ENCODE peak calls at places on chromosomes 6 and 20, in nine cellular contexts. One of them, this sample, is unnamed.

GRCh38 chr20:49985157-49985556 is 2.4 kb downstream of the SNAI1 start:
- DNase-seq in GM23338: no peak
- DNase-seq in neuronal stem cell: no peak
- DNase-seq in heart left ventricle: no peak
- DNase-seq in cardiac fibroblast: peak
- DNase-seq in pancreas: no peak
- DNase-seq in fibroblast of mammary gland: no peak
- DNase-seq in left ventricle myocardium inferior: no peak
- DNase-seq in CD4-positive, alpha-beta memory T cell: no peak
- DNase-seq in this sample: no peak

GRCh38 chr20:53917145-53918009 is 153.0 kb downstream of the BCAS1 start:
- DNase-seq in neuronal stem cell: no peak
- DNase-seq in GM23338: no peak
- DNase-seq in fibroblast of mammary gland: peak
- DNase-seq in left ventricle myocardium inferior: peak
- DNase-seq in CD4-positive, alpha-beta memory T cell: no peak
- DNase-seq in pancreas: no peak
- DNase-seq in heart left ventricle: no peak
- DNase-seq in cardiac fibroblast: peak
- DNase-seq in this sample: no peak

GRCh38 chr20:61359254-61359653 is 107.2 kb downstream of the CDH4 start:
- DNase-seq in pancreas: no peak
- DNase-seq in cardiac fibroblast: no peak
- DNase-seq in GM23338: no peak
- DNase-seq in fibroblast of mammary gland: no peak
- DNase-seq in neuronal stem cell: no peak
- DNase-seq in heart left ventricle: no peak
- DNase-seq in CD4-positive, alpha-beta memory T cell: no peak
- DNase-seq in left ventricle myocardium inferior: no peak
- DNase-seq in this sample: no peak

GRCh38 chr6:5091210-5091609 is 6.1 kb downstream of the PPP1R3G start:
- DNase-seq in left ventricle myocardium inferior: no peak
- DNase-seq in heart left ventricle: no peak
- DNase-seq in CD4-positive, alpha-beta memory T cell: no peak
- DNase-seq in cardiac fibroblast: no peak
- DNase-seq in neuronal stem cell: no peak
- DNase-seq in pancreas: no peak
- DNase-seq in GM23338: no peak
- DNase-seq in fibroblast of mammary gland: no peak
- DNase-seq in this sample: no peak

GRCh38 chr6:157921685-157922367 is 59.8 kb upstream of the SYNJ2 start:
- DNase-seq in cardiac fibroblast: no peak
- DNase-seq in heart left ventricle: no peak
- DNase-seq in GM23338: no peak
- DNase-seq in CD4-positive, alpha-beta memory T cell: no peak
- DNase-seq in pancreas: no peak
- DNase-seq in left ventricle myocardium inferior: no peak
- DNase-seq in neuronal stem cell: no peak
- DNase-seq in fibroblast of mammary gland: peak
- DNase-seq in this sample: no peak

GRCh38 chr6:70353343-70353913 is 50.5 kb upstream of the COL9A1 start:
- DNase-seq in left ventricle myocardium inferior: no peak
- DNase-seq in pancreas: no peak
- DNase-seq in GM23338: no peak
- DNase-seq in cardiac fibroblast: no peak
- DNase-seq in CD4-positive, alpha-beta memory T cell: no peak
- DNase-seq in fibroblast of mammary gland: no peak
- DNase-seq in neuronal stem cell: no peak
- DNase-seq in heart left ventricle: no peak
- DNase-seq in this sample: no peak

GRCh38 chr6:104789770-104790190 is 69.9 kb downstream of the HACE1 start:
- DNase-seq in fibroblast of mammary gland: peak
- DNase-seq in pancreas: no peak
- DNase-seq in left ventricle myocardium inferior: no peak
- DNase-seq in cardiac fibroblast: peak
- DNase-seq in neuronal stem cell: no peak
- DNase-seq in GM23338: peak
- DNase-seq in CD4-positive, alpha-beta memory T cell: peak
- DNase-seq in heart left ventricle: no peak
- DNase-seq in this sample: peak

GRCh38 chr20:56698749-56699148 is 69.6 kb downstream of the TFAP2C start:
- DNase-seq in neuronal stem cell: no peak
- DNase-seq in heart left ventricle: no peak
- DNase-seq in left ventricle myocardium inferior: no peak
- DNase-seq in GM23338: peak
- DNase-seq in cardiac fibroblast: no peak
- DNase-seq in pancreas: no peak
- DNase-seq in fibroblast of mammary gland: no peak
- DNase-seq in CD4-positive, alpha-beta memory T cell: no peak
- DNase-seq in this sample: no peak

GRCh38 chr6:14068133-14068532 is 49.4 kb upstream of the CD83 start:
- DNase-seq in pancreas: no peak
- DNase-seq in fibroblast of mammary gland: peak
- DNase-seq in heart left ventricle: no peak
- DNase-seq in neuronal stem cell: no peak
- DNase-seq in cardiac fibroblast: peak
- DNase-seq in CD4-positive, alpha-beta memory T cell: no peak
- DNase-seq in GM23338: no peak
- DNase-seq in left ventricle myocardium inferior: no peak
- DNase-seq in this sample: peak

GRCh38 chr20:2470432-2471193 is at the start of gene SNRPB:
- DNase-seq in cardiac fibroblast: peak
- DNase-seq in neuronal stem cell: peak
- DNase-seq in pancreas: peak
- DNase-seq in left ventricle myocardium inferior: peak
- DNase-seq in heart left ventricle: peak
- DNase-seq in GM23338: peak
- DNase-seq in CD4-positive, alpha-beta memory T cell: peak
- DNase-seq in fibroblast of mammary gland: peak
- DNase-seq in this sample: peak

GRCh38 chr20:2470051-2470431 is 548 bp downstream of the SNRPB start:
- DNase-seq in heart left ventricle: no peak
- DNase-seq in GM23338: peak
- DNase-seq in neuronal stem cell: peak
- DNase-seq in left ventricle myocardium inferior: no peak
- DNase-seq in fibroblast of mammary gland: peak
- DNase-seq in cardiac fibroblast: peak
- DNase-seq in CD4-positive, alpha-beta memory T cell: peak
- DNase-seq in pancreas: peak
- DNase-seq in this sample: no peak

GRCh38 chr20:2467412-2467811 is 3.2 kb downstream of the SNRPB start:
- DNase-seq in neuronal stem cell: no peak
- DNase-seq in heart left ventricle: no peak
- DNase-seq in pancreas: no peak
- DNase-seq in fibroblast of mammary gland: no peak
- DNase-seq in CD4-positive, alpha-beta memory T cell: no peak
- DNase-seq in GM23338: no peak
- DNase-seq in cardiac fibroblast: no peak
- DNase-seq in left ventricle myocardium inferior: no peak
- DNase-seq in this sample: no peak

GRCh38 chr20:2465100-2465499 is 5.5 kb downstream of the SNRPB start:
- DNase-seq in neuronal stem cell: no peak
- DNase-seq in GM23338: no peak
- DNase-seq in pancreas: no peak
- DNase-seq in fibroblast of mammary gland: no peak
- DNase-seq in heart left ventricle: no peak
- DNase-seq in CD4-positive, alpha-beta memory T cell: no peak
- DNase-seq in left ventricle myocardium inferior: no peak
- DNase-seq in cardiac fibroblast: no peak
- DNase-seq in this sample: no peak

GRCh38 chr20:2468581-2469407 is 1.8 kb downstream of the SNRPB start:
- DNase-seq in heart left ventricle: no peak
- DNase-seq in left ventricle myocardium inferior: no peak
- DNase-seq in cardiac fibroblast: peak
- DNase-seq in CD4-positive, alpha-beta memory T cell: no peak
- DNase-seq in fibroblast of mammary gland: peak
- DNase-seq in GM23338: no peak
- DNase-seq in pancreas: no peak
- DNase-seq in neuronal stem cell: no peak
- DNase-seq in this sample: no peak
- H3K4me3 ChIP-seq in heart left ventricle: no peak
- H3K4me3 ChIP-seq in left ventricle myocardium inferior: peak
- H3K4me3 ChIP-seq in cardiac fibroblast: peak
- H3K4me3 ChIP-seq in CD4-positive, alpha-beta memory T cell: peak
- H3K4me3 ChIP-seq in fibroblast of mammary gland: peak
- H3K4me3 ChIP-seq in GM23338: peak
- H3K4me3 ChIP-seq in pancreas: peak
- H3K4me3 ChIP-seq in neuronal stem cell: peak
- H3K4me3 ChIP-seq in this sample: peak

GRCh38 chr6:143449731-143450452 is 603 bp downstream of the ADAT2 start:
- DNase-seq in left ventricle myocardium inferior: no peak
- DNase-seq in fibroblast of mammary gland: peak
- DNase-seq in neuronal stem cell: peak
- DNase-seq in cardiac fibroblast: peak
- DNase-seq in GM23338: peak
- DNase-seq in pancreas: peak
- DNase-seq in CD4-positive, alpha-beta memory T cell: peak
- DNase-seq in heart left ventricle: no peak
- DNase-seq in this sample: no peak

GRCh38 chr6:143451531-143451930 is 926 bp downstream of the PEX3 start:
- DNase-seq in pancreas: no peak
- DNase-seq in fibroblast of mammary gland: peak
- DNase-seq in left ventricle myocardium inferior: no peak
- DNase-seq in CD4-positive, alpha-beta memory T cell: no peak
- DNase-seq in cardiac fibroblast: peak
- DNase-seq in heart left ventricle: no peak
- DNase-seq in GM23338: no peak
- DNase-seq in neuronal stem cell: no peak
- DNase-seq in this sample: no peak

GRCh38 chr6:143450453-143451362 is at the start of the genes ADAT2 and PEX3:
- DNase-seq in neuronal stem cell: peak
- DNase-seq in cardiac fibroblast: peak
- DNase-seq in CD4-positive, alpha-beta memory T cell: peak
- DNase-seq in GM23338: peak
- DNase-seq in pancreas: peak
- DNase-seq in heart left ventricle: peak
- DNase-seq in left ventricle myocardium inferior: peak
- DNase-seq in fibroblast of mammary gland: peak
- DNase-seq in this sample: peak

GRCh38 chr6:143443096-143443495 is 7.4 kb downstream of the ADAT2 start:
- DNase-seq in left ventricle myocardium inferior: no peak
- DNase-seq in CD4-positive, alpha-beta memory T cell: no peak
- DNase-seq in heart left ventricle: no peak
- DNase-seq in fibroblast of mammary gland: no peak
- DNase-seq in pancreas: no peak
- DNase-seq in cardiac fibroblast: no peak
- DNase-seq in GM23338: no peak
- DNase-seq in neuronal stem cell: no peak
- DNase-seq in this sample: no peak

GRCh38 chr6:143449082-143449481 is 1.4 kb downstream of the ADAT2 start:
- DNase-seq in left ventricle myocardium inferior: no peak
- DNase-seq in cardiac fibroblast: no peak
- DNase-seq in CD4-positive, alpha-beta memory T cell: no peak
- DNase-seq in pancreas: no peak
- DNase-seq in heart left ventricle: no peak
- DNase-seq in GM23338: no peak
- DNase-seq in neuronal stem cell: no peak
- DNase-seq in fibroblast of mammary gland: no peak
- DNase-seq in this sample: no peak
- H3K4me3 ChIP-seq in left ventricle myocardium inferior: peak
- H3K4me3 ChIP-seq in cardiac fibroblast: no peak
- H3K4me3 ChIP-seq in CD4-positive, alpha-beta memory T cell: peak
- H3K4me3 ChIP-seq in pancreas: peak
- H3K4me3 ChIP-seq in heart left ventricle: no peak
- H3K4me3 ChIP-seq in GM23338: peak
- H3K4me3 ChIP-seq in neuronal stem cell: peak
- H3K4me3 ChIP-seq in fibroblast of mammary gland: no peak
- H3K4me3 ChIP-seq in this sample: peak

DNA sequence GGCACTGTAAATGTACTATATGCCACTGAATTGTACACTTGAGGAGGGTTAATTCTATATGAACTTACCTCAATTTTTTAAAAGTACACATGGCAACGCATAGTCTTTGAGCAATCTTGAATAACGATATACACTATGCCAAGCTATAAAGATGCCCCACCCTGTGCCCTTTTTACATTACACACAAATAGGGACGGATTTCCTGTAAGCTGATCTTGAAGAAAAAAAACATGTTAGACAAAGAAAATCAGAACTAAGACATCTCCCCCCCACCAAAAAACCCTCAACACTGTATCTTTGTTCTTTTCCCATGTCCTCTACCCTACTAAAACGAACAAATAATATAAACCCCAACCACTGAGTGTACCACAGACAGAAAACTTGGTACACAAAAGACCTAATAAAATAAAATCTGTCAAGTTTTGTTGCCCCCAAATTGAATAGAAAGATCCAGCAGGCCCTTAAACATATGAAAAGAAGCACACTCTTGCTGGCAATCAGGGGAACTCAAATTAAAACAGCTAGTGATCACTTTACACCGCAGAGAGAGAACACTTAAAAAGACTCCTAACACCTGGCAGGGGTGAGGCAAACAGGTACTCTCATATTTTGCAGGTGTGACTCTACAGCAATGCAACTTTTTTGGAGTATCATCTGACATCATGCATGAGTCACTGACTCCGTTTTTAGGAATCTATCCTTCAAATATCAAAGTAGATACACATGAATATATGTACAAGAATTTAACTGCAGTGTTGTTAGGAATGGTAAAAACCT is 29.6 kb downstream of the BACH2 start:
- DNase-seq in fibroblast of mammary gland: no peak
- DNase-seq in heart left ventricle: no peak
- DNase-seq in pancreas: no peak
- DNase-seq in left ventricle myocardium inferior: no peak
- DNase-seq in CD4-positive, alpha-beta memory T cell: peak
- DNase-seq in neuronal stem cell: no peak
- DNase-seq in cardiac fibroblast: no peak
- DNase-seq in GM23338: no peak
- DNase-seq in this sample: no peak
- H3K4me3 ChIP-seq in fibroblast of mammary gland: no peak
- H3K4me3 ChIP-seq in heart left ventricle: no peak
- H3K4me3 ChIP-seq in pancreas: no peak
- H3K4me3 ChIP-seq in left ventricle myocardium inferior: no peak
- H3K4me3 ChIP-seq in CD4-positive, alpha-beta memory T cell: no peak
- H3K4me3 ChIP-seq in neuronal stem cell: no peak
- H3K4me3 ChIP-seq in cardiac fibroblast: no peak
- H3K4me3 ChIP-seq in GM23338: no peak
- H3K4me3 ChIP-seq in this sample: no peak

DNA sequence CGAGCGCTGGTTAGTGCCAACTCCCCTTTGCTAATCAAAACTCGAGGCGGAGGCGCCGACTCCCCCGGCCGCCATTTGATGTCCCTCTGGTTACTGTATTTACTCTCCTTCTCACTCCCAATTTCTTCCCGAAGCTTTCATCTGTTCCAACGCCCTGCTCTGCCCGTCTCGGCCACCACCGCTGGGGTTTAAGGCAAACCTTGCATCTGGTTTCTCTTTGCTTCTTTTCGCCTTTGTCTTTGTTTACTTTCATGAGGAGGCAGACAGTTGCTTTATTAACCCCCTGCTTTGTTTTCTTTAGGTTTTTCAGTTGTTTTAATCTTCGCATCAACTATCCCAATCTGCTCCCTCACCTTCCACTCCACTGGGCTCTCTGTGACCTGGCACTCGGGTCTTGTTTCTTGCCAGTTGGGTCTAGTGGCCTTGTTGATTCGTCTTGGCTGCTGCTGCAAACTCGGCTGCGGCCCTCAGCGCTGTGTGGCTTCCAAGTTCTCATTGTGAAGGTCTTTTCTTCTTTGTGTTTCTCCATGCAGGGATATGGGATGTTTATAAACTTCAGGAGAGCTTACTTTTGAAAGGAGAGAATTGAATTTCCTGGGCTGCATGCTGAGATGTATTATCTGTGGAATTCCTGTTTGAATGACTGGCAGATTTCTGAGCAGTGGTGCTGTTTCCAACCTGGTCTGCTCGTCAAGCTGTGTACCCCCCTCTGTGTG is 155.1 kb downstream of the CDC5L start:
- DNase-seq in fibroblast of mammary gland: no peak
- DNase-seq in CD4-positive, alpha-beta memory T cell: no peak
- DNase-seq in cardiac fibroblast: no peak
- DNase-seq in heart left ventricle: no peak
- DNase-seq in neuronal stem cell: peak
- DNase-seq in pancreas: no peak
- DNase-seq in GM23338: peak
- DNase-seq in left ventricle myocardium inferior: no peak
- DNase-seq in this sample: no peak
- H3K4me3 ChIP-seq in fibroblast of mammary gland: no peak
- H3K4me3 ChIP-seq in CD4-positive, alpha-beta memory T cell: no peak
- H3K4me3 ChIP-seq in cardiac fibroblast: no peak
- H3K4me3 ChIP-seq in heart left ventricle: no peak
- H3K4me3 ChIP-seq in neuronal stem cell: no peak
- H3K4me3 ChIP-seq in pancreas: no peak
- H3K4me3 ChIP-seq in GM23338: peak
- H3K4me3 ChIP-seq in left ventricle myocardium inferior: no peak
- H3K4me3 ChIP-seq in this sample: no peak